ENCODE peak calls at places on chromosomes 7 and 10, in seven cellular contexts. One of them, this sample, is unnamed.

GRCh38 chr7:697259-697615 is 29.3 kb upstream of the DNAAF5 start:
- DNase-seq in GM12878: no peak
- DNase-seq in K562: no peak
- DNase-seq in HCT116: no peak
- DNase-seq in H1: no peak
- DNase-seq in SK-N-SH: no peak
- DNase-seq in SK-N-MC: no peak
- DNase-seq in this sample: no peak

GRCh38 chr10:59432207-59432900 is 70.0 kb upstream of the FAM13C start:
- DNase-seq in SK-N-MC: peak
- DNase-seq in K562: no peak
- DNase-seq in HCT116: no peak
- DNase-seq in H1: no peak
- DNase-seq in SK-N-SH: no peak
- DNase-seq in GM12878: no peak
- DNase-seq in this sample: no peak

GRCh38 chr10:18179901-18180300 is 39.7 kb downstream of the CACNB2 start:
- DNase-seq in SK-N-MC: no peak
- DNase-seq in HCT116: no peak
- DNase-seq in SK-N-SH: no peak
- DNase-seq in H1: no peak
- DNase-seq in GM12878: no peak
- DNase-seq in K562: no peak
- DNase-seq in this sample: no peak

GRCh38 chr7:161786-162185 is 30.6 kb upstream of the FAM20C start:
- DNase-seq in SK-N-MC: no peak
- DNase-seq in SK-N-SH: no peak
- DNase-seq in HCT116: no peak
- DNase-seq in H1: no peak
- DNase-seq in GM12878: no peak
- DNase-seq in K562: no peak
- DNase-seq in this sample: no peak

GRCh38 chr10:74081918-74082317 is 68.7 kb downstream of the AP3M1 start:
- DNase-seq in K562: no peak
- DNase-seq in SK-N-SH: no peak
- DNase-seq in SK-N-MC: no peak
- DNase-seq in H1: no peak
- DNase-seq in GM12878: no peak
- DNase-seq in HCT116: no peak
- DNase-seq in this sample: no peak

GRCh38 chr10:60848126-60848525 is 69.8 kb downstream of the CDK1 start:
- DNase-seq in GM12878: no peak
- DNase-seq in K562: no peak
- DNase-seq in SK-N-MC: no peak
- DNase-seq in SK-N-SH: no peak
- DNase-seq in H1: no peak
- DNase-seq in HCT116: no peak
- DNase-seq in this sample: peak

GRCh38 chr7:122136033-122136432 is 8.0 kb downstream of the AASS start:
- DNase-seq in H1: no peak
- DNase-seq in K562: no peak
- DNase-seq in HCT116: no peak
- DNase-seq in GM12878: no peak
- DNase-seq in SK-N-MC: no peak
- DNase-seq in SK-N-SH: no peak
- DNase-seq in this sample: peak

GRCh38 chr7:5450549-5451327 is 27.1 kb upstream of the TNRC18 start:
- DNase-seq in HCT116: no peak
- DNase-seq in SK-N-SH: peak
- DNase-seq in K562: peak
- DNase-seq in SK-N-MC: no peak
- DNase-seq in GM12878: no peak
- DNase-seq in H1: no peak
- DNase-seq in this sample: peak

GRCh38 chr10:30186371-30186875 is 127.0 kb upstream of the JCAD start:
- DNase-seq in SK-N-MC: no peak
- DNase-seq in K562: peak
- DNase-seq in H1: no peak
- DNase-seq in SK-N-SH: no peak
- DNase-seq in GM12878: no peak
- DNase-seq in HCT116: no peak
- DNase-seq in this sample: peak

GRCh38 chr7:123492485-123492884 is 41.9 kb downstream of the IQUB start:
- DNase-seq in SK-N-SH: no peak
- DNase-seq in HCT116: no peak
- DNase-seq in GM12878: no peak
- DNase-seq in H1: no peak
- DNase-seq in SK-N-MC: no peak
- DNase-seq in K562: peak
- DNase-seq in this sample: no peak

GRCh38 chr10:78856421-78856820 is 212.3 kb upstream of the ZMIZ1 start:
- DNase-seq in H1: no peak
- DNase-seq in K562: no peak
- DNase-seq in SK-N-SH: no peak
- DNase-seq in GM12878: no peak
- DNase-seq in HCT116: no peak
- DNase-seq in SK-N-MC: no peak
- DNase-seq in this sample: no peak

GRCh38 chr7:36336380-36336779 is 53.3 kb upstream of the ANLN start:
- DNase-seq in H1: no peak
- DNase-seq in HCT116: no peak
- DNase-seq in SK-N-MC: no peak
- DNase-seq in SK-N-SH: no peak
- DNase-seq in GM12878: no peak
- DNase-seq in K562: peak
- DNase-seq in this sample: no peak

GRCh38 chr7:135845415-135846075 is 96.9 kb upstream of the FAM180A start:
- DNase-seq in SK-N-MC: no peak
- DNase-seq in H1: no peak
- DNase-seq in SK-N-SH: no peak
- DNase-seq in HCT116: no peak
- DNase-seq in K562: no peak
- DNase-seq in GM12878: no peak
- DNase-seq in this sample: no peak

GRCh38 chr7:135844903-135845302 is 96.3 kb upstream of the FAM180A start:
- DNase-seq in HCT116: no peak
- DNase-seq in K562: no peak
- DNase-seq in H1: no peak
- DNase-seq in SK-N-MC: no peak
- DNase-seq in GM12878: no peak
- DNase-seq in SK-N-SH: no peak
- DNase-seq in this sample: no peak

GRCh38 chr7:135846339-135846738 is 97.7 kb upstream of the FAM180A start:
- DNase-seq in HCT116: no peak
- DNase-seq in K562: no peak
- DNase-seq in H1: no peak
- DNase-seq in GM12878: no peak
- DNase-seq in SK-N-MC: no peak
- DNase-seq in SK-N-SH: no peak
- DNase-seq in this sample: no peak

GRCh38 chr7:135842446-135843175 is 94.0 kb upstream of the FAM180A start:
- DNase-seq in SK-N-SH: no peak
- DNase-seq in SK-N-MC: no peak
- DNase-seq in K562: no peak
- DNase-seq in GM12878: no peak
- DNase-seq in HCT116: no peak
- DNase-seq in H1: no peak
- DNase-seq in this sample: no peak

DNA sequence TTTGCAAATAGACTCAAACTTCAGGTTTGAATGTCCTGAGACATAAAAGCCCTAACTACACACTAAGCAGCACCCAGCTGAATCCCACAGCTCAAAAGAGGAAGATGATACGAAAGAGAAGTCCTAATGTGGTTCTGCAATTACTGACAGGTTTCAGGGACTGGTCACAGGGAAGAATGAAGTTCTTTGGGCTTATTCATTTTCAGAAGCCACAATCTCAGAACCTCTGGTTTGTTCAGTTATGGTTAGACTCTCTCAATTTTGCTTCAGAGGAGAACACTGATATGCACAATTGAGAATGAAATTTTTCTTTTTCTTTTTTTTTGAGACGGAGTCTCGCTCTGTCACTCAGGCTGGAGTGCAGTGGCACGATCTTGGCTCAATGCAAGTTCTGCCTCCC is 94.6 kb upstream of the FAM180A start:
- DNase-seq in SK-N-MC: no peak
- DNase-seq in K562: no peak
- DNase-seq in H1: no peak
- DNase-seq in HCT116: no peak
- DNase-seq in SK-N-SH: no peak
- DNase-seq in GM12878: peak
- DNase-seq in this sample: no peak
- H3K9ac ChIP-seq in SK-N-MC: no peak
- H3K9ac ChIP-seq in K562: no peak
- H3K9ac ChIP-seq in H1: no peak
- H3K9ac ChIP-seq in HCT116: no peak
- H3K9ac ChIP-seq in SK-N-SH: no peak
- H3K9ac ChIP-seq in GM12878: no peak
- H3K9ac ChIP-seq in this sample: no peak

GRCh38 chr10:126500866-126501265 is 112.6 kb upstream of the ADAM12 start:
- DNase-seq in SK-N-MC: no peak
- DNase-seq in GM12878: no peak
- DNase-seq in HCT116: no peak
- DNase-seq in K562: no peak
- DNase-seq in SK-N-SH: no peak
- DNase-seq in H1: no peak
- DNase-seq in this sample: no peak
- TF ChIP-seq POLR2AphosphoS5 in SK-N-MC: no peak
- TF ChIP-seq POLR2AphosphoS5 in GM12878: no peak
- TF ChIP-seq POLR2AphosphoS5 in HCT116: no peak
- TF ChIP-seq POLR2AphosphoS5 in K562: no peak
- TF ChIP-seq POLR2AphosphoS5 in SK-N-SH: no peak
- TF ChIP-seq POLR2AphosphoS5 in H1: no peak
- TF ChIP-seq POLR2AphosphoS5 in this sample: no peak

DNA sequence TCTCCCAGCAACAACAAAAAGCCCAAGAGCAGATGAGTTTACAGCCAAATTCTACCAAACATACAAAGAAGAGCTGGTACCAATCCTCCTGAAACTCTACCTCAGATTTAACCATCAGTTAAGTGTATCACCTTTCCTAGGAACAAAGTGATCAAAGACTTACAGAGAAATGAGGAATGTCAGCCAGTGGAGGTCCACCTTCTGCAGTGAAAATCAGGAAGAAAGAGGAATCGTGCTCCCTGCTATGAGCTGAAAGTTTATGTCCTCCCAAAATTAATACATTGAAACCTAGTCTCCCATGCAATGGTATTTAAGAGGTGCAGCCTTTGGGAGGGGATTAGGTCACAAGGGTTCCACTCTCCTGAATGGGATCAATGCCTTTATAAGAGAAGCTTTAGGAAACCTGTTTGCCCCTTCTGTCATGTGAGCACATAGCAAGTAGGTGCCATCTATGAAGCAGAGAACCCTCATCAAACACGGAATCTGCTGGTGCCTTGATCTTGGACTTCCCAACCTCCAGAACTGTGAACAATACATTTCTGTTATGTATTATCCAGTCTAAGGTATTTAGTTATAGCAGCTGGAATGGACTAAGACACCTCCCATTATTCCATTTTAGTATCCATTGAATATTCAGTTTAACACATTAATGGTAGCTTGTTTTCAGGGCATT is 139.0 kb upstream of the FZD8 start:
- DNase-seq in SK-N-MC: no peak
- DNase-seq in HCT116: no peak
- DNase-seq in GM12878: no peak
- DNase-seq in K562: no peak
- DNase-seq in SK-N-SH: no peak
- DNase-seq in H1: no peak
- DNase-seq in this sample: peak
- H3K27ac ChIP-seq in SK-N-MC: no peak
- H3K27ac ChIP-seq in HCT116: no peak
- H3K27ac ChIP-seq in GM12878: no peak
- H3K27ac ChIP-seq in K562: no peak
- H3K27ac ChIP-seq in SK-N-SH: no peak
- H3K27ac ChIP-seq in H1: no peak
- H3K27ac ChIP-seq in this sample: no peak

DNA sequence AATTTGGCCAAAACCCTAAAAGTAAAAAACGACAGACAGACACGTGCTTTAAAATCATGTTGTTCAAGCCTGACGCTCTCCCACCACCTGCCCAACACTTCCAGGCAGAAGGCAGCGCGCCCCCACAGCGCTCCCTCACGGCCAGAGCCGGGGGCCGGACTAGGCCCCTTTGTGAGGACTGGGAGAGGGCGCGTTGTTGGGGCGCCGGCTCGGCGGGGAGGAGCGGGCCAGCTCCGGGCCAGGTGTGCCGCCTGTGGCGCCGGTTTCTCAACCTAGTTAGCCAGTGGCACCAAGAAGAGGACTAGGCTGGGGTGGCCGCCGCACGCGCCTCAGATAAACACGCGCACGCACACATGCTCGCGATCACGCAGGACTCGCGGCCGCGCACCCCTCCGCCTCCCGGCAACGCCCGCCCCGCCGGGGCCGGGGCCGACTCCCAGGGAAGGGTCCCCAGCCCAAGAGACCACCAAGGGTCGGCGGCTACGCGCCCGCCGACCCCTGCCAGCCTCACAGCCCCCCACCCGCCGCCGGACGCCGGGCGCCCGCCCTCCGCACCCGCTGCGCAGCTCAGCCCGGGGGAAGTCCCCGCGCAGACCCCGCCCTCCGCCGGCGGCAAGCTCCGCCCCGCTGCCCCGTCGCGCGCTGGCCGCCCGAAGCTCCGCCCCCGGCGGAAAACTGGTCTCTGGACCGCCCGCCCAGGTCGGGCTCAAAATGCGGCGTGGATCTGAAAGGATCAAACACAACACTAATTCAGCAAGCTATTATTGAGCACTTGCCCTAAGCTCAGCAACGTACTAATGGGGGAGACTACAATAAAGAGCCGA is at the start of gene IMMP2L:
- DNase-seq in SK-N-SH: peak
- DNase-seq in HCT116: peak
- DNase-seq in SK-N-MC: no peak
- DNase-seq in K562: peak
- DNase-seq in GM12878: peak
- DNase-seq in H1: peak
- DNase-seq in this sample: peak
- H3K9ac ChIP-seq in SK-N-SH: peak
- H3K9ac ChIP-seq in HCT116: peak
- H3K9ac ChIP-seq in SK-N-MC: peak
- H3K9ac ChIP-seq in K562: peak
- H3K9ac ChIP-seq in GM12878: peak
- H3K9ac ChIP-seq in H1: peak
- H3K9ac ChIP-seq in this sample: peak